ENCODE peak calls at places on chromosomes 7 and 10, in eight cellular contexts. One of them, this sample, is unnamed.

GRCh38 chr10:29068302-29068701 is 220.6 kb upstream of the LYZL1 start:
- DNase-seq in CD4-positive, alpha-beta T cell: no peak
- DNase-seq in mesendoderm: peak; percentile 73
- DNase-seq in Peyer's patch: no peak
- DNase-seq in lower lobe of right lung: no peak
- DNase-seq in AG04450: no peak
- DNase-seq in left lung: no peak
- DNase-seq in effector memory CD4-positive, alpha-beta T cell: no peak
- DNase-seq in this sample: no peak

GRCh38 chr7:55887786-55888185 is 530 bp downstream of the ZNF713 start:
- DNase-seq in CD4-positive, alpha-beta T cell: no peak
- DNase-seq in mesendoderm: peak; percentile 8
- DNase-seq in Peyer's patch: no peak
- DNase-seq in lower lobe of right lung: no peak
- DNase-seq in AG04450: no peak
- DNase-seq in left lung: no peak
- DNase-seq in effector memory CD4-positive, alpha-beta T cell: peak; percentile 14
- DNase-seq in this sample: no peak

GRCh38 chr10:116538461-116538860 is 7.3 kb upstream of the PNLIP start:
- DNase-seq in CD4-positive, alpha-beta T cell: no peak
- DNase-seq in mesendoderm: no peak
- DNase-seq in Peyer's patch: no peak
- DNase-seq in lower lobe of right lung: no peak
- DNase-seq in AG04450: no peak
- DNase-seq in left lung: no peak
- DNase-seq in effector memory CD4-positive, alpha-beta T cell: no peak
- DNase-seq in this sample: no peak

GRCh38 chr10:33341638-33342037 is 7.2 kb upstream of the NRP1 start:
- DNase-seq in CD4-positive, alpha-beta T cell: no peak
- DNase-seq in mesendoderm: no peak
- DNase-seq in Peyer's patch: no peak
- DNase-seq in lower lobe of right lung: no peak
- DNase-seq in AG04450: no peak
- DNase-seq in left lung: no peak
- DNase-seq in effector memory CD4-positive, alpha-beta T cell: no peak
- DNase-seq in this sample: no peak

GRCh38 chr7:151876112-151876898 is 610 bp downstream of the PRKAG2 start:
- DNase-seq in CD4-positive, alpha-beta T cell: peak; percentile 72
- DNase-seq in mesendoderm: peak; percentile 67
- DNase-seq in Peyer's patch: peak; percentile 91
- DNase-seq in lower lobe of right lung: peak; percentile 86
- DNase-seq in AG04450: no peak
- DNase-seq in left lung: peak; percentile 95
- DNase-seq in effector memory CD4-positive, alpha-beta T cell: peak; percentile 55
- DNase-seq in this sample: peak; percentile 56

GRCh38 chr7:113892818-113893217 is 26.0 kb downstream of the PPP1R3A start:
- DNase-seq in CD4-positive, alpha-beta T cell: no peak
- DNase-seq in mesendoderm: peak; percentile 82
- DNase-seq in Peyer's patch: no peak
- DNase-seq in lower lobe of right lung: no peak
- DNase-seq in AG04450: no peak
- DNase-seq in left lung: no peak
- DNase-seq in effector memory CD4-positive, alpha-beta T cell: no peak
- DNase-seq in this sample: no peak

GRCh38 chr7:42096681-42097637 is 140.1 kb downstream of the GLI3 start:
- DNase-seq in CD4-positive, alpha-beta T cell: no peak
- DNase-seq in mesendoderm: peak; percentile 80
- DNase-seq in Peyer's patch: no peak
- DNase-seq in lower lobe of right lung: no peak
- DNase-seq in AG04450: no peak
- DNase-seq in left lung: peak; percentile 67
- DNase-seq in effector memory CD4-positive, alpha-beta T cell: no peak
- DNase-seq in this sample: no peak

GRCh38 chr10:74992068-74992467 is 119.4 kb upstream of the SAMD8 start:
- DNase-seq in CD4-positive, alpha-beta T cell: no peak
- DNase-seq in mesendoderm: no peak
- DNase-seq in Peyer's patch: no peak
- DNase-seq in lower lobe of right lung: no peak
- DNase-seq in AG04450: no peak
- DNase-seq in left lung: no peak
- DNase-seq in effector memory CD4-positive, alpha-beta T cell: no peak
- DNase-seq in this sample: no peak

GRCh38 chr7:101216001-101216859 is 1.2 kb downstream of the PLOD3 start:
- DNase-seq in CD4-positive, alpha-beta T cell: no peak
- DNase-seq in mesendoderm: no peak
- DNase-seq in Peyer's patch: no peak
- DNase-seq in lower lobe of right lung: peak; percentile 59
- DNase-seq in AG04450: no peak
- DNase-seq in left lung: no peak
- DNase-seq in effector memory CD4-positive, alpha-beta T cell: no peak
- DNase-seq in this sample: no peak

GRCh38 chr7:71580027-71580426 is 448.1 kb downstream of the GALNT17 start:
- DNase-seq in CD4-positive, alpha-beta T cell: no peak
- DNase-seq in mesendoderm: no peak
- DNase-seq in Peyer's patch: no peak
- DNase-seq in lower lobe of right lung: no peak
- DNase-seq in AG04450: no peak
- DNase-seq in left lung: no peak
- DNase-seq in effector memory CD4-positive, alpha-beta T cell: no peak
- DNase-seq in this sample: no peak

GRCh38 chr10:95290446-95290800 is 380 bp downstream of the PDLIM1 start:
- DNase-seq in CD4-positive, alpha-beta T cell: no peak
- DNase-seq in mesendoderm: no peak
- DNase-seq in Peyer's patch: no peak
- DNase-seq in lower lobe of right lung: no peak
- DNase-seq in AG04450: no peak
- DNase-seq in left lung: no peak
- DNase-seq in effector memory CD4-positive, alpha-beta T cell: no peak
- DNase-seq in this sample: no peak

GRCh38 chr10:124983321-124983720 is 41.4 kb downstream of the ZRANB1 start:
- DNase-seq in CD4-positive, alpha-beta T cell: no peak
- DNase-seq in mesendoderm: peak; percentile 87
- DNase-seq in Peyer's patch: no peak
- DNase-seq in lower lobe of right lung: no peak
- DNase-seq in AG04450: no peak
- DNase-seq in left lung: no peak
- DNase-seq in effector memory CD4-positive, alpha-beta T cell: no peak
- DNase-seq in this sample: no peak

GRCh38 chr7:107949443-107949935 is 53.5 kb downstream of the LAMB1 start:
- DNase-seq in CD4-positive, alpha-beta T cell: no peak
- DNase-seq in mesendoderm: no peak
- DNase-seq in Peyer's patch: no peak
- DNase-seq in lower lobe of right lung: no peak
- DNase-seq in AG04450: no peak
- DNase-seq in left lung: no peak
- DNase-seq in effector memory CD4-positive, alpha-beta T cell: no peak
- DNase-seq in this sample: no peak

GRCh38 chr7:539731-540411 is 20.2 kb upstream of the PDGFA start:
- DNase-seq in CD4-positive, alpha-beta T cell: no peak
- DNase-seq in mesendoderm: peak; percentile 25
- DNase-seq in Peyer's patch: peak; percentile 87
- DNase-seq in lower lobe of right lung: peak; percentile 72
- DNase-seq in AG04450: no peak
- DNase-seq in left lung: peak; percentile 86
- DNase-seq in effector memory CD4-positive, alpha-beta T cell: no peak
- DNase-seq in this sample: no peak

GRCh38 chr7:100888988-100889760 is at the start of gene UFSP1:
- DNase-seq in CD4-positive, alpha-beta T cell: no peak
- DNase-seq in mesendoderm: no peak
- DNase-seq in Peyer's patch: no peak
- DNase-seq in lower lobe of right lung: no peak
- DNase-seq in AG04450: no peak
- DNase-seq in left lung: no peak
- DNase-seq in effector memory CD4-positive, alpha-beta T cell: no peak
- DNase-seq in this sample: no peak

DNA sequence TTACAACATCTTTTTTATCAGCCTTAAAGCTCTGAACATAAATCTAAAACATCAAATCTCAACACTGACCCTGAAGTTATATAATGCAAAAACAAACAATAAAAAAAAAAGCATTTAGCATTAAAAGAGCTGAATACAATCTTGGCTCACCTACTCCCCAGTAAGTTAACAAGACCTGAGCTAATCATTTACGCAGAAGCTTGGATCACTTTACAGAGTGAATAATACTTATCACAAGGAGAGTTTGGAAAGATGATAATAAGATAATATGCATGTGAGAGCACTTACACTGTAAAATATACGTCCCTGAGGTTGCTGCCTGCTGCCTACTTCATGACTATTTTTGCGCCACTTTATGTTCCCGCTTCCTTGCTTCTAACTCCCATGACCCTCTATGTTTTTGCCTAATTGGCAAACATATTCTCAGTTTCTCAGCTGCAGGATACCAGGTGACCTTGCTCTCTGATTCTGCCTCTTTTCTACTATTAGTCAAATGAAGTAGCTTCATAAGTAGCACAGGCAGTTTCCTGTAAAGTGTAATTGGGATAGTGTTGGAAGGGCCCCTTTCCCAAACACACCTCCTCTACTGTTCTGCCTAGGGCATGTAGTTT is 333.6 kb downstream of the LRRTM3 start:
- DNase-seq in CD4-positive, alpha-beta T cell: no peak
- DNase-seq in mesendoderm: no peak
- DNase-seq in Peyer's patch: no peak
- DNase-seq in lower lobe of right lung: no peak
- DNase-seq in AG04450: no peak
- DNase-seq in left lung: no peak
- DNase-seq in effector memory CD4-positive, alpha-beta T cell: no peak
- DNase-seq in this sample: no peak
- H3K27ac ChIP-seq in CD4-positive, alpha-beta T cell: no peak overlapping the region
- H3K27ac ChIP-seq in mesendoderm: no peak overlapping the region
- H3K27ac ChIP-seq in Peyer's patch: no peak overlapping the region
- H3K27ac ChIP-seq in lower lobe of right lung: no peak overlapping the region
- H3K27ac ChIP-seq in AG04450: no peak overlapping the region
- H3K27ac ChIP-seq in left lung: no peak overlapping the region
- H3K27ac ChIP-seq in effector memory CD4-positive, alpha-beta T cell: no peak overlapping the region
- H3K27ac ChIP-seq in this sample: no peak overlapping the region

GRCh38 chr10:48632166-48632565 is 27.3 kb upstream of the ARHGAP22 start:
- DNase-seq in CD4-positive, alpha-beta T cell: no peak
- DNase-seq in mesendoderm: no peak
- DNase-seq in Peyer's patch: no peak
- DNase-seq in lower lobe of right lung: no peak
- DNase-seq in AG04450: no peak
- DNase-seq in left lung: no peak
- DNase-seq in effector memory CD4-positive, alpha-beta T cell: no peak
- DNase-seq in this sample: no peak
- H3K27ac ChIP-seq in CD4-positive, alpha-beta T cell: no peak overlapping the region
- H3K27ac ChIP-seq in mesendoderm: no peak overlapping the region
- H3K27ac ChIP-seq in Peyer's patch: no peak overlapping the region
- H3K27ac ChIP-seq in lower lobe of right lung: no peak overlapping the region
- H3K27ac ChIP-seq in AG04450: no peak overlapping the region
- H3K27ac ChIP-seq in left lung: no peak overlapping the region
- H3K27ac ChIP-seq in effector memory CD4-positive, alpha-beta T cell: no peak overlapping the region
- H3K27ac ChIP-seq in this sample: no peak overlapping the region

GRCh38 chr7:74371381-74372059 is 82.2 kb upstream of the GTF2IRD1 start:
- DNase-seq in CD4-positive, alpha-beta T cell: no peak
- DNase-seq in mesendoderm: peak; percentile 90
- DNase-seq in Peyer's patch: peak; percentile 69
- DNase-seq in lower lobe of right lung: no peak
- DNase-seq in AG04450: no peak
- DNase-seq in left lung: no peak
- DNase-seq in effector memory CD4-positive, alpha-beta T cell: no peak
- DNase-seq in this sample: peak; percentile 33

GRCh38 chr7:74373536-74373935 is 80.2 kb upstream of the GTF2IRD1 start:
- DNase-seq in CD4-positive, alpha-beta T cell: no peak
- DNase-seq in mesendoderm: no peak
- DNase-seq in Peyer's patch: no peak
- DNase-seq in lower lobe of right lung: no peak
- DNase-seq in AG04450: no peak
- DNase-seq in left lung: no peak
- DNase-seq in effector memory CD4-positive, alpha-beta T cell: no peak
- DNase-seq in this sample: no peak

GRCh38 chr7:74372060-74372408 is 81.7 kb upstream of the GTF2IRD1 start:
- DNase-seq in CD4-positive, alpha-beta T cell: no peak
- DNase-seq in mesendoderm: no peak
- DNase-seq in Peyer's patch: no peak
- DNase-seq in lower lobe of right lung: no peak
- DNase-seq in AG04450: no peak
- DNase-seq in left lung: no peak
- DNase-seq in effector memory CD4-positive, alpha-beta T cell: no peak
- DNase-seq in this sample: peak; percentile 59

GRCh38 chr7:74375726-74376220 is 77.9 kb upstream of the GTF2IRD1 start:
- DNase-seq in CD4-positive, alpha-beta T cell: no peak
- DNase-seq in mesendoderm: no peak
- DNase-seq in Peyer's patch: no peak
- DNase-seq in lower lobe of right lung: no peak
- DNase-seq in AG04450: no peak
- DNase-seq in left lung: no peak
- DNase-seq in effector memory CD4-positive, alpha-beta T cell: no peak
- DNase-seq in this sample: no peak

DNA sequence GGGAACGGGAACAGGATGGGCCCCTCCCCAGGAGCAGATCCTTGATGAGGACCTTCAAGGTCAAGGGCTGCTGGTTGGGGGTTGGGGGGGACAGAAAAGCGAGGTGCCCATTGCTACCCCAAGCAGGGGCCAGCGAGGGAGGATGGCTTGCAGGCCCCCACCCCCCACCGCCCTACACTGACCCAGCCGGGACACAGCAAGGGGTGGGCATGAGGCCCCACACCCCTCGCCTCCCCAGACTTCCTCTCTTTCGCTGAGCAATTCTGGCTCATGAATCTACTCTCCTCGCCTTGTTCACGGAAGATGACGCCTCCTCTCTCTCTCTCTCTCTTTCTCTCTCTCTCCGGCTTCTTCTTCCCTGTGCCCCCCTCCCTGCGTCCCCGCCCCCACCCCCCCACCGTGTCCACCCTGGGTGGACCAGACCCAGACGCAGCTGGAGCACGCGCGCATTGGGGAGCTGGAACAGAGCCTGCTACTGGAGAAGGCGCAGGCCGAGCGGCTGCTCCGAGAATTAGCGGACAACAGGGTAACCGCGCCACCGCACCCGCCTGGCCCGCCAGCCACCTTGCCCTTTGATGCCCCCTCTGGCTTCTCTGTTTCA is 81.1 kb upstream of the GTF2IRD1 start:
- DNase-seq in CD4-positive, alpha-beta T cell: no peak
- DNase-seq in mesendoderm: peak; percentile 48
- DNase-seq in Peyer's patch: no peak
- DNase-seq in lower lobe of right lung: no peak
- DNase-seq in AG04450: no peak
- DNase-seq in left lung: peak; percentile 83
- DNase-seq in effector memory CD4-positive, alpha-beta T cell: no peak
- DNase-seq in this sample: peak; percentile 65
- H3K27ac ChIP-seq in CD4-positive, alpha-beta T cell: no peak overlapping the region
- H3K27ac ChIP-seq in mesendoderm: peak overlapping the region; percentile 51
- H3K27ac ChIP-seq in Peyer's patch: peak overlapping the region; percentile 59
- H3K27ac ChIP-seq in lower lobe of right lung: no peak overlapping the region
- H3K27ac ChIP-seq in AG04450: no peak overlapping the region
- H3K27ac ChIP-seq in left lung: no peak overlapping the region
- H3K27ac ChIP-seq in effector memory CD4-positive, alpha-beta T cell: no peak overlapping the region
- H3K27ac ChIP-seq in this sample: peak overlapping the region; percentile 95

DNA sequence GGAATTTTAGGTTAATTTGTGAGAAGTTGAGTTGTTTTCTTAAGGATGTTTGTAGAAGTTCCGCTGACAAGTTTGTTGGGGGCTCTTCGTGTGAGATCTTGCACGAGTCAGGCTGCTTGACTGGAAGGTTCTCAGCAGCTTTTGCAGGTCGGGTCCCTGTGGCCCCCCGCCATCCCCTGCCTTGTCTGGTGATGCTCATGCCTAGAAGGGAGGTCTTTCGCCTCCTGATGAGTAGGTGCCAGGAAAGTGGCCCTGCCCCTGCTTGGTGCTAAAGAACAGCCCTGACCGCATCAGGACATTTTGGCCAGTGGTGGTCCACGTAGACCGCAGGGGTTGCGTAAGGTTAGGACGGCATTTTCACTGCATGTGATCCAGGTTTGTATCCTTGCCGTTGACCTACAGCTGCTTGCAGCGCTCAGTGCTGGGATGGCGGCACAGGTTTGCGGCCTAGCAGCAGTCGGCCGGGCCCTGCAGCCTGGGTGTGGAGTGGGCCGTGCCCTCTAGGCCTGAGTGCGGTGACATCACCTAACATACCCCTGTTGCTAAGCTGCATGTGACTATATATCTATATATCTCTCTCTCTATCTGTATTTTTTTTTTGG is 62.4 kb downstream of the DNAJB6 start:
- DNase-seq in CD4-positive, alpha-beta T cell: no peak
- DNase-seq in mesendoderm: no peak
- DNase-seq in Peyer's patch: no peak
- DNase-seq in lower lobe of right lung: no peak
- DNase-seq in AG04450: no peak
- DNase-seq in left lung: peak; percentile 61
- DNase-seq in effector memory CD4-positive, alpha-beta T cell: no peak
- DNase-seq in this sample: no peak
- H3K27ac ChIP-seq in CD4-positive, alpha-beta T cell: no peak overlapping the region
- H3K27ac ChIP-seq in mesendoderm: no peak overlapping the region
- H3K27ac ChIP-seq in Peyer's patch: no peak overlapping the region
- H3K27ac ChIP-seq in lower lobe of right lung: peak overlapping the region; percentile 76
- H3K27ac ChIP-seq in AG04450: peak overlapping the region; percentile 22
- H3K27ac ChIP-seq in left lung: no peak overlapping the region
- H3K27ac ChIP-seq in effector memory CD4-positive, alpha-beta T cell: no peak overlapping the region
- H3K27ac ChIP-seq in this sample: no peak overlapping the region

This sample was measured in substantia nigra.